ENCODE peak calls at places on chromosomes 16 and 17, in seven cellular contexts. Y is hepatic stellate cell; K is glutamatergic neuron; T is right atrium auricular region; L is aorta; C is stimulated activated CD8-positive, alpha-beta memory T cell treated with anti-CD3 and anti-CD28 coated beads, Interleukin-7, amount 100 ng/mL, for 48 hours; G is BJ. Z is an unnamed sample.

GRCh38 chr17:64339516-64340475 is 50.9 kb downstream of the PECAM1 start:
- DNase-seq in L (no peak), T (no peak), Y (no peak), C (no peak), K (no peak), G (no peak), Z (no peak)

GRCh38 chr16:28834873-28835863 is 11.0 kb downstream of the TUFM start:
- DNase-seq in Y (no peak), K (no peak), L (peak), T (no peak), G (no peak), C (no peak), Z (no peak)

GRCh38 chr17:65952586-65952985 is 239.3 kb downstream of the CEP112 start:
- DNase-seq in G (no peak), K (no peak), L (no peak), C (no peak), T (no peak), Y (no peak), Z (no peak)

GRCh38 chr17:301681-302299 is 50.8 kb downstream of the RPH3AL start:
- DNase-seq in L (peak), G (no peak), Y (peak), C (no peak), K (peak), T (peak), Z (no peak)

GRCh38 chr17:7285679-7286078 is 4.2 kb downstream of the SLC2A4 start:
- DNase-seq in C (no peak), Y (peak), G (no peak), T (no peak), K (no peak), L (no peak), Z (no peak)

GRCh38 chr17:77923135-77923534 is 35.4 kb upstream of the TNRC6C start:
- DNase-seq in Y (no peak), C (no peak), T (no peak), L (no peak), G (no peak), K (no peak), Z (no peak)

GRCh38 chr16:89574681-89575246 is 794 bp upstream of the CPNE7 start:
- DNase-seq in T (no peak), Y (peak), L (peak), C (no peak), G (no peak), K (peak), Z (peak)

GRCh38 chr17:15900871-15901270 is 44.1 kb upstream of the ADORA2B start:
- DNase-seq in T (no peak), L (no peak), G (no peak), C (no peak), K (no peak), Y (no peak), Z (no peak)

GRCh38 chr17:48195910-48196309 is 88.3 kb downstream of the SNX11 start:
- DNase-seq in C (no peak), G (no peak), L (no peak), T (no peak), Y (no peak), K (no peak), Z (no peak)

GRCh38 chr16:58499615-58500328 is at the start of gene NDRG4:
- DNase-seq in T (no peak), L (peak), C (peak), G (peak), Y (peak), K (peak), Z (peak)

GRCh38 chr16:13911306-13911705 is 8.6 kb upstream of the ERCC4 start:
- DNase-seq in K (no peak), G (no peak), Y (no peak), T (no peak), C (no peak), L (no peak), Z (no peak)

GRCh38 chr17:7445011-7445927 is at the start of gene CHRNB1:
- DNase-seq in T (peak), Y (peak), G (no peak), L (peak), C (no peak), K (peak), Z (peak)

GRCh38 chr17:28406478-28406824 is 439 bp upstream of the SLC46A1 start:
- DNase-seq in C (no peak), T (no peak), Y (no peak), L (no peak), K (no peak), G (no peak), Z (no peak)

GRCh38 chr17:39926588-39927100 is 757 bp downstream of the ORMDL3 start:
- DNase-seq in Y (peak), K (no peak), L (peak), T (peak), C (peak), G (no peak), Z (no peak)

GRCh38 chr16:25868966-25869365 is 177.2 kb downstream of the HS3ST4 start:
- DNase-seq in G (no peak), C (no peak), L (no peak), Y (no peak), T (no peak), K (peak), Z (no peak)

GRCh38 chr16:49780436-49780835 is 75.5 kb downstream of the ZNF423 start:
- DNase-seq in Y (no peak), G (no peak), T (no peak), L (no peak), K (no peak), C (no peak), Z (no peak)

GRCh38 chr16:20897253-20897896 is 2.8 kb downstream of the DCUN1D3 start:
- DNase-seq in L (no peak), C (no peak), T (no peak), K (no peak), Y (no peak), G (no peak), Z (no peak)

GRCh38 chr17:41932821-41933389 is 2.5 kb downstream of the ODAD4 start:
- DNase-seq in G (no peak), C (no peak), T (no peak), Y (no peak), L (no peak), K (no peak), Z (no peak)

GRCh38 chr17:74959826-74960738 is 12.5 kb downstream of the HID1 start:
- DNase-seq in C (no peak), L (no peak), Y (peak), T (no peak), G (no peak), K (no peak), Z (no peak)

GRCh38 chr17:34302626-34303025 is 16.6 kb upstream of the CCL8 start:
- DNase-seq in L (no peak), C (no peak), T (no peak), Y (no peak), K (no peak), G (no peak), Z (no peak)

GRCh38 chr17:49093131-49093530 is 39.4 kb upstream of the B4GALNT2 start:
- DNase-seq in K (no peak), T (no peak), C (no peak), Y (no peak), G (no peak), L (no peak), Z (no peak)

GRCh38 chr16:30956601-30957455 is 726 bp upstream of the SETD1A start:
- DNase-seq in G (no peak), C (peak), T (peak), Y (peak), L (peak), K (peak), Z (peak)

GRCh38 chr16:64590516-64590915 is 531.3 kb downstream of the CDH11 start:
- DNase-seq in K (no peak), L (no peak), T (no peak), G (peak), Y (no peak), C (no peak), Z (no peak)

GRCh38 chr16:89919535-89920406 is 1.1 kb downstream of the MC1R start:
- DNase-seq in T (no peak), L (no peak), K (no peak), C (no peak), G (no peak), Y (no peak), Z (no peak)

GRCh38 chr16:56355786-56356275 is 69.5 kb downstream of the AMFR start:
- DNase-seq in L (peak), T (peak), Y (no peak), K (peak), C (no peak), G (no peak), Z (no peak)

GRCh38 chr17:78459696-78460095 is 81.2 kb downstream of the PGS1 start:
- DNase-seq in L (no peak), K (no peak), G (no peak), Y (no peak), T (no peak), C (no peak), Z (no peak)

GRCh38 chr17:4566785-4567184 is 6.4 kb upstream of the GGT6 start:
- DNase-seq in T (peak), Y (peak), K (peak), L (no peak), C (peak), G (no peak), Z (peak)

GRCh38 chr17:38982858-38983746 is 15.9 kb upstream of the FBXO47 start:
- DNase-seq in L (no peak), C (no peak), Y (peak), T (no peak), G (no peak), K (peak), Z (peak)

GRCh38 chr16:65414284-65414984 is 292.6 kb upstream of the CDH11 start:
- DNase-seq in K (no peak), T (no peak), C (no peak), L (no peak), G (peak), Y (peak), Z (no peak)

GRCh38 chr17:51857052-51857593 is 301.4 kb downstream of the CA10 start:
- DNase-seq in C (no peak), K (no peak), G (no peak), T (no peak), L (no peak), Y (no peak), Z (no peak)

GRCh38 chr16:90008708-90009145 is 10.5 kb downstream of the DBNDD1 start:
- DNase-seq in G (no peak), L (no peak), Y (no peak), C (peak), K (no peak), T (no peak), Z (no peak)

GRCh38 chr16:84726079-84726669 is 26.4 kb downstream of the USP10 start:
- DNase-seq in G (no peak), C (peak), K (peak), Y (peak), T (peak), L (peak), Z (peak)

GRCh38 chr17:74858672-74859438 is 830 bp downstream of the GRIN2C start:
- DNase-seq in G (no peak), C (no peak), T (no peak), K (no peak), L (no peak), Y (no peak), Z (no peak)

Z was measured in HTR-8/SVneo.